ENCODE peak calls at places on chromosomes 7 and 10, in four cellular contexts. T, R, K and S are unnamed samples. For H3K4me1, the result is how much of the 10 kb centered on the place peaks cover.

GRCh38 chr7:77338260-77338659 is 77.9 kb downstream of the GSAP start:
- DNase-seq in K (no peak), R (no peak), T (no peak), S (no peak)

GRCh38 chr7:29990931-29991330 is 1.3 kb upstream of the SCRN1 start:
- DNase-seq in T (no peak), K (no peak), R (no peak), S (no peak)

GRCh38 chr10:122461367-122461728 is at the start of gene HTRA1:
- DNase-seq in R (peak), T (no peak), K (no peak), S (peak)

GRCh38 chr7:152313879-152314604 is 121.8 kb downstream of the KMT2C start:
- DNase-seq in R (no peak), K (no peak), T (no peak), S (no peak)

GRCh38 chr7:116546054-116546453 is 21.2 kb downstream of the CAV1 start:
- DNase-seq in R (no peak), K (no peak), T (no peak), S (no peak)

GRCh38 chr7:56105508-56105907 is 768 bp downstream of the CHCHD2 start:
- DNase-seq in T (peak), K (no peak), R (no peak), S (no peak)

GRCh38 chr7:22361320-22361719 is 4.4 kb upstream of the RAPGEF5 start:
- DNase-seq in K (no peak), R (no peak), T (no peak), S (no peak)

GRCh38 chr7:117269417-117269816 is 53.4 kb downstream of the WNT2 start:
- DNase-seq in K (no peak), R (no peak), T (no peak), S (no peak)

GRCh38 chr10:29619273-29619672 is 15.5 kb downstream of the SVIL start:
- DNase-seq in K (no peak), R (no peak), T (no peak), S (peak)

GRCh38 chr7:71477441-71477840 is 345.5 kb downstream of the GALNT17 start:
- DNase-seq in R (no peak), T (no peak), K (no peak), S (no peak)

GRCh38 chr10:54962134-54962900 is 161.3 kb upstream of the PCDH15 start:
- DNase-seq in T (peak), K (no peak), R (no peak), S (no peak)

GRCh38 chr7:106265133-106265532 is 19.6 kb downstream of the NAMPT start:
- DNase-seq in R (no peak), T (no peak), K (no peak), S (no peak)

DNA sequence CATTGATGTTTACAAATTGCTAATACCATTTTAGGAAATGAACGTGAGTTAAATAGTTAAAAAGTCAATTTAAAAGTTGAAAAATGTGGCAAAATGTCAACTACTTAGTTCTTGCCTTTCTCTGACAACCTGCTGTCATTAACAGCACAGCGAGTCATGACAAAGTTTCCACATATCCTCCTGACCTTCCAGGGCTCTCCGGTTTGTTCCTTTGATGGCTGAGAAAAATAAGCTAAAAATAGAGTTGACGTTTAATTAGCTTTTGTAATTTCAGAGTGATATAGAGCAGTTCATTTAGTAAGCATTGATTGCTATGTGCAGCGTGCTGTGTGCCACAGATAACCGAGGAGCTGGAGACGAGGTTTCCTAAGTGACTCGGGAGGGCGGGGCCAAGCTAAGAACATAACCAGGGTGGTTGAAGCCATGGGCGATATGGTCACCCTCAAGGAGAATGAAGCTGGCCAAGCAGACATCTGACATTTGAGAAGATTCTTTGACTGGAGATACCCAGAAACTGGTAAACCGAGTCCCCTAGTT is 47.9 kb downstream of the OGDH start:
- DNase-seq in T (no peak), R (no peak), K (no peak), S (no peak)
- TF ChIP-seq POLR2A in T (no peak), R (no peak), K (no peak), S (no peak)

DNA sequence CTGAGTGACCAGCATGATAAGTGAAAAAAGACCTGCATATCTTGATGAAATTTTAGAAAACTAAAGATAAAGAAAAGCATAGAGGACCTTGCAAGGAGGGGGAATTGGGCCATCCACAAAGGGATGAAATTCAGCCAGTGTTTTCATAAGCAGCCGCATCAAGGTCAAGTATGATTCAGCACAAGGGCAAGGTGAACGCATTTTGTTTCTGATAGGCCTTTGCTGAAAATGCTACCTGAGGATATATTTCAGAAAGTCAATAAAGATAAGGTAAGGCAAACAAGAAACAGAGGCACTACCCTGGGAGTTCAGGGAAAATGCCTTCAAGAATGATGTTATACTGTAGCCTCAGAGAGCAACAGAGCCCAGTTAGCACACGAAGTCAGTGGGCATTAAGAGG is 55.0 kb upstream of the SHH start:
- DNase-seq in R (peak), T (no peak), K (no peak), S (no peak)
- H3K4me1 ChIP-seq in R (under half), T (under half), K (under half), S (under half)

GRCh38 chr7:27740449-27741086 is 606 bp downstream of the TAX1BP1 start:
- DNase-seq in T (peak), R (peak), K (peak), S (peak)
- TF ChIP-seq POLR2A in T (peak), R (peak), K (peak), S (no peak)

GRCh38 chr10:131710142-131710861 is 190.5 kb upstream of the PPP2R2D start:
- DNase-seq in T (peak), K (no peak), R (no peak), S (no peak)
- H3K4me1 ChIP-seq in T (under half), K (under half), R (under half), S (under half)

GRCh38 chr10:90966146-90966545 is 45.3 kb upstream of the ANKRD1 start:
- DNase-seq in T (no peak), K (no peak), R (no peak), S (no peak)
- TF ChIP-seq POLR2A in T (no peak), K (no peak), R (no peak), S (no peak)

GRCh38 chr10:96585726-96586418 is 940 bp downstream of the TM9SF3 start:
- DNase-seq in R (no peak), T (no peak), K (no peak), S (no peak)

GRCh38 chr10:96588060-96588554 is 1.3 kb upstream of the TM9SF3 start:
- DNase-seq in T (no peak), R (no peak), K (no peak), S (no peak)

GRCh38 chr10:96586419-96587254 is at the start of gene TM9SF3:
- DNase-seq in K (peak), T (peak), R (peak), S (peak)

GRCh38 chr10:96588601-96589419 is 2.0 kb upstream of the TM9SF3 start:
- DNase-seq in T (no peak), R (no peak), K (no peak), S (no peak)

DNA sequence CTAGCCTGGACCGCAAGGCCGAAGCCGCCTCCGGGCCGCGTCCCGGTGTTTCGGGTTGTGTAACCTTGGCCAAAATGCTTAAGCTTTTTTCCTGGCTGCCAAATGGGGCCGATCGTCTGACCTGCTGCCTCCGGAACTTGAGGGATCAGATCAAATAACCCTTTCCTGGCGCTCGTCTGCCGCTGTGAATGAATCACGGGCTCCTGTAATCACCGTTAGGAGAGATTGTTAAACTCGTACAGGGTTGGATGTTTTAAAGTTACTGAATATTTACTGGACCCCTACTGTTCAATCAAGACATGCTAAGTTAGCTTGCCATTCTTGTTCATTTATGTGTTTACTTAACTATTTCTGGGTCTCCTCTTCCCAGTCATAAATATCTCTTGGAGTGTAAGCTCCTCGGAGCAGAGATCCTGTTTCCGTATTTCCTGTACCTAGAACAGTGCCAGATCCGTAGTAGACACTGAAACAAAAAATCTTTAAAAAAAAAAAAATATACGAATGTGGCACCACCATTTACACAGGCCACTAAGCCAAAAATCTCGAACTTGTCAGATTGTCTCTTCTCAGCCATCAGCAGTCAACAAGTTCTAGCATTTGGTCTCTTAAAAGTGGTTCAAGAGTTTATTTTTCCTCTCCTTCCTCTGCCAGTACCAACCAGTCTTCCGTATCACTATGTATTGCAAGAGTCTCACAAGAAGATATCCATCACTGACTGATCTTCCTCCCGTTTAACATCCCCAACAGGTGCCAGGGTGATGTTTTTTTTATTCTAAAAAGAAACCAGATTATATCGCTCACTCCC is 645 bp upstream of the TM9SF3 start:
- DNase-seq in K (peak), T (no peak), R (peak), S (no peak)
- H3K4me1 ChIP-seq in K (under half), T (half or more), R (half or more), S (under half)

GRCh38 chr10:124302951-124303505 is 115.7 kb downstream of the OAT start:
- DNase-seq in T (no peak), R (no peak), K (no peak), S (no peak)
- TF ChIP-seq POLR2A in T (no peak), R (no peak), K (no peak), S (no peak)

GRCh38 chr10:26859241-26860025 is 1.3 kb downstream of the ABI1 start:
- DNase-seq in K (no peak), R (no peak), T (no peak), S (no peak)
- H3K4me1 ChIP-seq in K (under half), R (half or more), T (half or more), S (under half)